ENCODE peak calls at places on chromosomes 2 and 18, in ten cellular contexts. One of them, this sample, is unnamed.

GRCh38 chr2:208213508-208214120 is 23.8 kb upstream of the C2orf80 start:
- DNase-seq in SK-N-SH: no peak
- DNase-seq in lower leg skin: no peak
- DNase-seq in fibroblast of lung: peak
- DNase-seq in bronchial epithelial cell: no peak
- DNase-seq in epithelial cell of esophagus: no peak
- DNase-seq in heart right ventricle: no peak
- DNase-seq in Peyer's patch: no peak
- DNase-seq in tibial artery: no peak
- DNase-seq in hepatocyte: no peak
- DNase-seq in this sample: no peak

GRCh38 chr2:164568317-164568716 is 53.0 kb downstream of the GRB14 start:
- DNase-seq in SK-N-SH: no peak
- DNase-seq in lower leg skin: no peak
- DNase-seq in fibroblast of lung: no peak
- DNase-seq in bronchial epithelial cell: no peak
- DNase-seq in epithelial cell of esophagus: no peak
- DNase-seq in heart right ventricle: no peak
- DNase-seq in Peyer's patch: no peak
- DNase-seq in tibial artery: no peak
- DNase-seq in hepatocyte: no peak
- DNase-seq in this sample: peak

GRCh38 chr18:28411806-28412205 is 234.9 kb upstream of the CDH2 start:
- DNase-seq in SK-N-SH: no peak
- DNase-seq in lower leg skin: no peak
- DNase-seq in fibroblast of lung: peak
- DNase-seq in bronchial epithelial cell: peak
- DNase-seq in epithelial cell of esophagus: peak
- DNase-seq in heart right ventricle: peak
- DNase-seq in Peyer's patch: no peak
- DNase-seq in tibial artery: peak
- DNase-seq in hepatocyte: no peak
- DNase-seq in this sample: no peak

GRCh38 chr2:43084699-43085091 is 141.7 kb downstream of the ZFP36L2 start:
- DNase-seq in SK-N-SH: no peak
- DNase-seq in lower leg skin: no peak
- DNase-seq in fibroblast of lung: peak
- DNase-seq in bronchial epithelial cell: peak
- DNase-seq in epithelial cell of esophagus: peak
- DNase-seq in heart right ventricle: peak
- DNase-seq in Peyer's patch: peak
- DNase-seq in tibial artery: peak
- DNase-seq in hepatocyte: peak
- DNase-seq in this sample: no peak

GRCh38 chr18:48402953-48403352 is 6.2 kb downstream of the ZBTB7C start:
- DNase-seq in SK-N-SH: no peak
- DNase-seq in lower leg skin: no peak
- DNase-seq in fibroblast of lung: peak
- DNase-seq in bronchial epithelial cell: no peak
- DNase-seq in epithelial cell of esophagus: no peak
- DNase-seq in heart right ventricle: no peak
- DNase-seq in Peyer's patch: no peak
- DNase-seq in tibial artery: no peak
- DNase-seq in hepatocyte: no peak
- DNase-seq in this sample: no peak

GRCh38 chr2:13021470-13021957 is 304.8 kb downstream of the TRIB2 start:
- DNase-seq in SK-N-SH: peak
- DNase-seq in lower leg skin: no peak
- DNase-seq in fibroblast of lung: no peak
- DNase-seq in bronchial epithelial cell: no peak
- DNase-seq in epithelial cell of esophagus: no peak
- DNase-seq in heart right ventricle: no peak
- DNase-seq in Peyer's patch: no peak
- DNase-seq in tibial artery: no peak
- DNase-seq in hepatocyte: no peak
- DNase-seq in this sample: no peak

GRCh38 chr2:160271166-160272086 is 71.4 kb upstream of the ITGB6 start:
- DNase-seq in SK-N-SH: no peak
- DNase-seq in lower leg skin: no peak
- DNase-seq in fibroblast of lung: peak
- DNase-seq in bronchial epithelial cell: no peak
- DNase-seq in epithelial cell of esophagus: no peak
- DNase-seq in heart right ventricle: no peak
- DNase-seq in Peyer's patch: no peak
- DNase-seq in tibial artery: no peak
- DNase-seq in hepatocyte: peak
- DNase-seq in this sample: no peak

GRCh38 chr2:16069663-16069932 is 129.2 kb downstream of the MYCN start:
- DNase-seq in SK-N-SH: no peak
- DNase-seq in lower leg skin: no peak
- DNase-seq in fibroblast of lung: no peak
- DNase-seq in bronchial epithelial cell: no peak
- DNase-seq in epithelial cell of esophagus: no peak
- DNase-seq in heart right ventricle: no peak
- DNase-seq in Peyer's patch: no peak
- DNase-seq in tibial artery: no peak
- DNase-seq in hepatocyte: peak
- DNase-seq in this sample: no peak

GRCh38 chr18:8660316-8660715 is 45.0 kb upstream of the MTCL1 start:
- DNase-seq in SK-N-SH: no peak
- DNase-seq in lower leg skin: no peak
- DNase-seq in fibroblast of lung: no peak
- DNase-seq in bronchial epithelial cell: no peak
- DNase-seq in epithelial cell of esophagus: no peak
- DNase-seq in heart right ventricle: no peak
- DNase-seq in Peyer's patch: no peak
- DNase-seq in tibial artery: no peak
- DNase-seq in hepatocyte: no peak
- DNase-seq in this sample: no peak

GRCh38 chr2:189082576-189082975 is 97.0 kb downstream of the COL5A2 start:
- DNase-seq in SK-N-SH: peak
- DNase-seq in lower leg skin: no peak
- DNase-seq in fibroblast of lung: peak
- DNase-seq in bronchial epithelial cell: no peak
- DNase-seq in epithelial cell of esophagus: no peak
- DNase-seq in heart right ventricle: no peak
- DNase-seq in Peyer's patch: no peak
- DNase-seq in tibial artery: no peak
- DNase-seq in hepatocyte: peak
- DNase-seq in this sample: no peak

GRCh38 chr2:20617081-20617575 is 33.8 kb downstream of the HS1BP3 start:
- DNase-seq in SK-N-SH: peak
- DNase-seq in lower leg skin: no peak
- DNase-seq in fibroblast of lung: no peak
- DNase-seq in bronchial epithelial cell: no peak
- DNase-seq in epithelial cell of esophagus: no peak
- DNase-seq in heart right ventricle: peak
- DNase-seq in Peyer's patch: peak
- DNase-seq in tibial artery: peak
- DNase-seq in hepatocyte: peak
- DNase-seq in this sample: no peak

GRCh38 chr2:219460424-219460926 is 25.8 kb downstream of the SPEG start:
- DNase-seq in SK-N-SH: peak
- DNase-seq in lower leg skin: no peak
- DNase-seq in fibroblast of lung: peak
- DNase-seq in bronchial epithelial cell: no peak
- DNase-seq in epithelial cell of esophagus: no peak
- DNase-seq in heart right ventricle: peak
- DNase-seq in Peyer's patch: no peak
- DNase-seq in tibial artery: peak
- DNase-seq in hepatocyte: peak
- DNase-seq in this sample: no peak

GRCh38 chr2:60826126-60826525 is 55.2 kb upstream of the REL start:
- DNase-seq in SK-N-SH: no peak
- DNase-seq in lower leg skin: no peak
- DNase-seq in fibroblast of lung: no peak
- DNase-seq in bronchial epithelial cell: peak
- DNase-seq in epithelial cell of esophagus: peak
- DNase-seq in heart right ventricle: no peak
- DNase-seq in Peyer's patch: no peak
- DNase-seq in tibial artery: no peak
- DNase-seq in hepatocyte: no peak
- DNase-seq in this sample: no peak

GRCh38 chr2:139940701-139941100 is 1160.5 kb upstream of the NXPH2 start:
- DNase-seq in SK-N-SH: no peak
- DNase-seq in lower leg skin: no peak
- DNase-seq in fibroblast of lung: no peak
- DNase-seq in bronchial epithelial cell: no peak
- DNase-seq in epithelial cell of esophagus: no peak
- DNase-seq in heart right ventricle: no peak
- DNase-seq in Peyer's patch: no peak
- DNase-seq in tibial artery: no peak
- DNase-seq in hepatocyte: no peak
- DNase-seq in this sample: no peak

GRCh38 chr2:130355578-130356431 is at the start of gene PTPN18:
- DNase-seq in SK-N-SH: peak
- DNase-seq in lower leg skin: peak
- DNase-seq in fibroblast of lung: peak
- DNase-seq in bronchial epithelial cell: peak
- DNase-seq in epithelial cell of esophagus: peak
- DNase-seq in heart right ventricle: peak
- DNase-seq in Peyer's patch: peak
- DNase-seq in tibial artery: peak
- DNase-seq in hepatocyte: peak
- DNase-seq in this sample: peak
- TF ChIP-seq CTCF in SK-N-SH: peak
- TF ChIP-seq CTCF in lower leg skin: no peak
- TF ChIP-seq CTCF in fibroblast of lung: peak
- TF ChIP-seq CTCF in bronchial epithelial cell: peak
- TF ChIP-seq CTCF in epithelial cell of esophagus: no peak
- TF ChIP-seq CTCF in heart right ventricle: peak
- TF ChIP-seq CTCF in Peyer's patch: peak
- TF ChIP-seq CTCF in tibial artery: peak
- TF ChIP-seq CTCF in hepatocyte: peak
- TF ChIP-seq CTCF in this sample: peak

GRCh38 chr18:5746844-5747243 is 148.5 kb downstream of the TMEM200C start:
- DNase-seq in SK-N-SH: no peak
- DNase-seq in lower leg skin: no peak
- DNase-seq in fibroblast of lung: no peak
- DNase-seq in bronchial epithelial cell: no peak
- DNase-seq in epithelial cell of esophagus: no peak
- DNase-seq in heart right ventricle: no peak
- DNase-seq in Peyer's patch: no peak
- DNase-seq in tibial artery: no peak
- DNase-seq in hepatocyte: peak
- DNase-seq in this sample: no peak
- H3K4me3 ChIP-seq in SK-N-SH: no peak
- H3K4me3 ChIP-seq in lower leg skin: no peak
- H3K4me3 ChIP-seq in fibroblast of lung: no peak
- H3K4me3 ChIP-seq in bronchial epithelial cell: no peak
- H3K4me3 ChIP-seq in epithelial cell of esophagus: no peak
- H3K4me3 ChIP-seq in heart right ventricle: no peak
- H3K4me3 ChIP-seq in Peyer's patch: no peak
- H3K4me3 ChIP-seq in tibial artery: no peak
- H3K4me3 ChIP-seq in hepatocyte: no peak
- H3K4me3 ChIP-seq in this sample: no peak

GRCh38 chr2:10406491-10406890 is 41.6 kb downstream of the ODC1 start:
- DNase-seq in SK-N-SH: no peak
- DNase-seq in lower leg skin: no peak
- DNase-seq in fibroblast of lung: no peak
- DNase-seq in bronchial epithelial cell: no peak
- DNase-seq in epithelial cell of esophagus: no peak
- DNase-seq in heart right ventricle: no peak
- DNase-seq in Peyer's patch: no peak
- DNase-seq in tibial artery: no peak
- DNase-seq in hepatocyte: no peak
- DNase-seq in this sample: no peak

GRCh38 chr2:10404324-10405143 is 43.6 kb downstream of the ODC1 start:
- DNase-seq in SK-N-SH: peak
- DNase-seq in lower leg skin: no peak
- DNase-seq in fibroblast of lung: no peak
- DNase-seq in bronchial epithelial cell: no peak
- DNase-seq in epithelial cell of esophagus: peak
- DNase-seq in heart right ventricle: no peak
- DNase-seq in Peyer's patch: no peak
- DNase-seq in tibial artery: peak
- DNase-seq in hepatocyte: no peak
- DNase-seq in this sample: no peak

GRCh38 chr2:10406016-10406415 is 42.1 kb downstream of the ODC1 start:
- DNase-seq in SK-N-SH: no peak
- DNase-seq in lower leg skin: no peak
- DNase-seq in fibroblast of lung: peak
- DNase-seq in bronchial epithelial cell: no peak
- DNase-seq in epithelial cell of esophagus: peak
- DNase-seq in heart right ventricle: no peak
- DNase-seq in Peyer's patch: no peak
- DNase-seq in tibial artery: peak
- DNase-seq in hepatocyte: no peak
- DNase-seq in this sample: no peak

GRCh38 chr2:10407432-10407831 is 40.7 kb downstream of the ODC1 start:
- DNase-seq in SK-N-SH: no peak
- DNase-seq in lower leg skin: no peak
- DNase-seq in fibroblast of lung: no peak
- DNase-seq in bronchial epithelial cell: no peak
- DNase-seq in epithelial cell of esophagus: no peak
- DNase-seq in heart right ventricle: no peak
- DNase-seq in Peyer's patch: no peak
- DNase-seq in tibial artery: no peak
- DNase-seq in hepatocyte: no peak
- DNase-seq in this sample: no peak

GRCh38 chr2:10405441-10405840 is 42.7 kb downstream of the ODC1 start:
- DNase-seq in SK-N-SH: peak
- DNase-seq in lower leg skin: peak
- DNase-seq in fibroblast of lung: peak
- DNase-seq in bronchial epithelial cell: peak
- DNase-seq in epithelial cell of esophagus: peak
- DNase-seq in heart right ventricle: peak
- DNase-seq in Peyer's patch: no peak
- DNase-seq in tibial artery: peak
- DNase-seq in hepatocyte: no peak
- DNase-seq in this sample: no peak
- TF ChIP-seq CTCF in SK-N-SH: no peak
- TF ChIP-seq CTCF in lower leg skin: no peak
- TF ChIP-seq CTCF in fibroblast of lung: no peak
- TF ChIP-seq CTCF in bronchial epithelial cell: no peak
- TF ChIP-seq CTCF in epithelial cell of esophagus: no peak
- TF ChIP-seq CTCF in heart right ventricle: no peak
- TF ChIP-seq CTCF in Peyer's patch: no peak
- TF ChIP-seq CTCF in tibial artery: no peak
- TF ChIP-seq CTCF in hepatocyte: no peak
- TF ChIP-seq CTCF in this sample: no peak

DNA sequence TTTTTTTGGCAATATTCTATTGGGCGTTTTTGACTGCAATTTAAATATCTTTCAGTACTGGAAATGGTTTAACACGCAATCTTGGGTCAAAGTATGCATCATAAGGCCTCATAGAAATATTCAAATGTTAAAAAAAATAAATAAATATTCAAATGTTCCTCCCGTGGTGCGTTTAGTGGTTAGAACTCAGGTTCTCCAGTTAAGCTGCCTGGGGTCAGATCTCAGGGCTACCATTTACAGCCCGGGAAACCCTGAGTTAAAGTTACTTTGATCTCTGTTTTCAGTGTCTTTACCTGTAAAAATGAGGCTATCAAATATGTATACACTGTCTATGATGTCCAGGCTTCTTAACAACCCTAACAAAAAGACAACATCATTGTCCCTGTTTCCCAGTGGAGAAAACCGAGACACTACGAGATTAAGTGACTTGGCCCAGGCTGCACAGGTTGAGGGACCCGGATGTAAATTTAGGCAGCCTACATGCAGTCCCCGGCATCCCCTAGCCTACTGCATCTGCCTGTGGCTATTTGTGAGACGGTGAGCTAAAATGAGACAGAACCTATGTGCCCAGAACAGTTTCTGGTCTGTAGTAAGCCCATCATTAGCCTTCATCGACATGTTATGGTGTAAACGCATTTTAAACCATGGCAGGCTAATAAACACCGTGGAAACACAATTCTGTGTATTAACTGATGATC is 1.7 kb downstream of the FHL2 start:
- DNase-seq in SK-N-SH: no peak
- DNase-seq in lower leg skin: no peak
- DNase-seq in fibroblast of lung: peak
- DNase-seq in bronchial epithelial cell: no peak
- DNase-seq in epithelial cell of esophagus: peak
- DNase-seq in heart right ventricle: no peak
- DNase-seq in Peyer's patch: no peak
- DNase-seq in tibial artery: no peak
- DNase-seq in hepatocyte: no peak
- DNase-seq in this sample: no peak
- H3K4me3 ChIP-seq in SK-N-SH: peak
- H3K4me3 ChIP-seq in lower leg skin: no peak
- H3K4me3 ChIP-seq in fibroblast of lung: peak
- H3K4me3 ChIP-seq in bronchial epithelial cell: peak
- H3K4me3 ChIP-seq in epithelial cell of esophagus: peak
- H3K4me3 ChIP-seq in heart right ventricle: no peak
- H3K4me3 ChIP-seq in Peyer's patch: no peak
- H3K4me3 ChIP-seq in tibial artery: peak
- H3K4me3 ChIP-seq in hepatocyte: no peak
- H3K4me3 ChIP-seq in this sample: no peak

This sample was measured in LNCaP clone FGC.